ENCODE peak calls at places on chromosomes 2 and 18, in seven cellular contexts. Q is stimulated activated CD4-positive, alpha-beta T cell treated with anti-CD3 and anti-CD28 coated beads, Interleukin-2, amount 100 ng/mL, for 24 hours; N is osteocyte; O is B cell; Y is SK-MEL-5; Z is activated naive CD4-positive, alpha-beta T cell; R is nucleus accumbens. T is an unnamed sample.

GRCh38 chr18:67145586-67146292 is 370.8 kb downstream of the DSEL start:
- DNase-seq in Y (no peak), Q (no peak), Z (no peak), O (no peak), R (no peak), N (no peak), T (no peak)

GRCh38 chr2:147696426-147696825 is 148.4 kb upstream of the ACVR2A start:
- DNase-seq in Q (no peak), R (no peak), O (no peak), Z (no peak), Y (no peak), N (no peak), T (no peak)

GRCh38 chr18:26309283-26309682 is 83.0 kb downstream of the TAF4B start:
- DNase-seq in Z (no peak), Q (no peak), O (no peak), Y (no peak), N (no peak), R (no peak), T (no peak)

GRCh38 chr18:48037481-48038271 is 107.2 kb upstream of the SMAD2 start:
- DNase-seq in Q (peak; percentile 7), N (no peak), O (no peak), Y (peak; percentile 63), R (no peak), Z (no peak), T (no peak)

GRCh38 chr2:150162241-150162942 is 325.1 kb downstream of the RND3 start:
- DNase-seq in R (no peak), O (no peak), Z (no peak), Y (no peak), N (no peak), Q (no peak), T (no peak)

GRCh38 chr2:96950391-96951124 is 35.8 kb downstream of the FAM178B start:
- DNase-seq in Y (no peak), Z (no peak), Q (no peak), O (peak; percentile 21), R (no peak), N (no peak), T (no peak)

GRCh38 chr2:10080536-10081304 is 509 bp upstream of the CYS1 start:
- DNase-seq in N (no peak), Z (no peak), R (no peak), Q (peak; percentile 8), O (no peak), Y (no peak), T (no peak)

GRCh38 chr2:212646698-212647097 is 108.1 kb upstream of the ERBB4 start:
- DNase-seq in R (no peak), N (no peak), Z (no peak), Q (no peak), O (no peak), Y (no peak), T (no peak)

GRCh38 chr2:237919593-237919992 is 47.2 kb upstream of the UBE2F start:
- DNase-seq in O (no peak), Z (no peak), Y (no peak), Q (no peak), R (no peak), N (no peak), T (no peak)

GRCh38 chr2:404581-404980 is 116.7 kb upstream of the ALKAL2 start:
- DNase-seq in Q (no peak), Z (no peak), Y (no peak), N (peak; percentile 34), R (no peak), O (no peak), T (no peak)

GRCh38 chr2:4882421-4882820 is 809.8 kb upstream of the SOX11 start:
- DNase-seq in O (no peak), Q (no peak), R (no peak), Y (no peak), Z (no peak), N (no peak), T (no peak)

GRCh38 chr2:24024018-24024417 is 14.1 kb downstream of the MFSD2B start:
- DNase-seq in O (no peak), R (peak; percentile 22), Z (no peak), N (no peak), Y (peak; percentile 59), Q (no peak), T (no peak)

GRCh38 chr2:224922142-224922727 is 120.0 kb downstream of the DOCK10 start:
- DNase-seq in Z (no peak), Q (no peak), O (peak; percentile 52), N (no peak), R (no peak), Y (peak; percentile 45), T (no peak)

GRCh38 chr2:152304845-152305244 is 30.1 kb upstream of the FMNL2 start:
- DNase-seq in Y (no peak), R (no peak), Q (no peak), Z (no peak), N (no peak), O (no peak), T (no peak)

GRCh38 chr2:231411237-231411636 is 15.7 kb downstream of the B3GNT7 start:
- DNase-seq in Q (no peak), Y (no peak), Z (no peak), N (no peak), R (no peak), O (no peak), T (no peak)

GRCh38 chr18:44126598-44126997 is 554.1 kb upstream of the SETBP1 start:
- DNase-seq in N (no peak), O (no peak), Y (no peak), Q (no peak), R (no peak), Z (no peak), T (no peak)

GRCh38 chr2:227870710-227871374 is 589 bp upstream of the DAW1 start:
- DNase-seq in R (no peak), O (no peak), N (no peak), Z (no peak), Q (no peak), Y (no peak), T (no peak)

GRCh38 chr18:58362027-58362575 is 266.8 kb downstream of the ALPK2 start:
- DNase-seq in R (peak; percentile 24), N (no peak), Y (no peak), Q (no peak), O (no peak), Z (no peak), T (no peak)

GRCh38 chr2:196591621-196592022 is 47.9 kb upstream of the CCDC150 start:
- DNase-seq in N (no peak), O (no peak), Y (no peak), Z (no peak), R (no peak), Q (no peak), T (no peak)

GRCh38 chr2:25293145-25293544 is 48.6 kb downstream of the DNMT3A start:
- DNase-seq in R (no peak), Q (no peak), N (no peak), Y (no peak), Z (no peak), O (no peak), T (no peak)

GRCh38 chr2:218569038-218569431 is 396 bp downstream of the CNOT9 start:
- DNase-seq in N (peak; percentile 84), Z (no peak), R (peak; percentile 54), Q (peak; percentile 68), Y (peak; percentile 43), O (peak; percentile 60), T (no peak)

GRCh38 chr18:73647391-73647790 is 500.2 kb downstream of the FBXO15 start:
- DNase-seq in Z (no peak), Y (no peak), R (no peak), Q (no peak), O (no peak), N (no peak), T (no peak)

GRCh38 chr18:46732201-46732600 is 24.7 kb downstream of the ST8SIA5 start:
- DNase-seq in Y (no peak), O (no peak), Q (no peak), R (no peak), Z (no peak), N (peak; percentile 73), T (no peak)

GRCh38 chr2:238247841-238248440 is 8.1 kb upstream of the HES6 start:
- DNase-seq in Y (no peak), Z (no peak), N (no peak), O (no peak), R (no peak), Q (no peak), T (no peak)

GRCh38 chr2:111123751-111124150 is 3.0 kb downstream of the BCL2L11 start:
- DNase-seq in N (no peak), Z (no peak), Q (no peak), O (no peak), Y (no peak), R (no peak), T (no peak)

GRCh38 chr2:37671013-37671815 is at the start of gene CDC42EP3:
- DNase-seq in Q (peak; percentile 83), R (peak; percentile 28), N (peak; percentile 87), O (peak; percentile 59), Y (peak; percentile 64), Z (peak; percentile 39), T (no peak)

GRCh38 chr2:175010848-175011254 is 5.7 kb upstream of the CHN1 start:
- DNase-seq in Y (no peak), N (no peak), Q (no peak), O (no peak), R (no peak), Z (no peak), T (no peak)